ENCODE peak calls at places on chromosome 2, in seven cellular contexts. H, W, B, Z, C, Y and J are unnamed samples.

GRCh38 chr2:58699412-58699811 is 458.3 kb upstream of the FANCL start:
- DNase-seq in H (no peak), W (no peak), B (no peak), Z (no peak), C (no peak), Y (no peak), J (no peak)

GRCh38 chr2:29382486-29382885 is 267.3 kb downstream of the CLIP4 start:
- DNase-seq in H (no peak), W (no peak), B (no peak), Z (no peak), C (no peak), Y (no peak), J (no peak)

GRCh38 chr2:226308981-226309380 is 490.6 kb downstream of the IRS1 start:
- DNase-seq in H (no peak), W (peak; percentile 91), B (peak; percentile 93), Z (peak; percentile 16), C (no peak), Y (no peak), J (no peak)

GRCh38 chr2:20438334-20439192 is 8.3 kb upstream of the RHOB start:
- DNase-seq in H (peak; percentile 57), W (peak; percentile 65), B (peak; percentile 98), Z (peak; percentile 80), C (peak; percentile 87), Y (peak; percentile 91), J (no peak)

GRCh38 chr2:104853926-104854506 is at the start of gene POU3F3:
- DNase-seq in H (peak; percentile 66), W (peak; percentile 30), B (peak; percentile 57), Z (peak; percentile 94), C (no peak), Y (peak; percentile 60), J (peak; percentile 86)

GRCh38 chr2:220417503-220417902 is 790.1 kb downstream of the SLC4A3 start:
- DNase-seq in H (no peak), W (no peak), B (no peak), Z (no peak), C (no peak), Y (no peak), J (no peak)

GRCh38 chr2:1887915-1888314 is 143.6 kb upstream of the PXDN start:
- DNase-seq in H (no peak), W (peak; percentile 8), B (no peak), Z (no peak), C (peak; percentile 47), Y (peak; percentile 41), J (no peak)

GRCh38 chr2:660477-661214 is 16.6 kb downstream of the TMEM18 start:
- DNase-seq in H (no peak), W (no peak), B (no peak), Z (no peak), C (no peak), Y (no peak), J (no peak)

GRCh38 chr2:67824196-67824595 is 238.6 kb downstream of the C1D start:
- DNase-seq in H (no peak), W (peak; percentile 17), B (peak; percentile 55), Z (peak; percentile 78), C (peak; percentile 18), Y (no peak), J (no peak)

GRCh38 chr2:112588611-112589045 is 4.2 kb downstream of the CHCHD5 start:
- DNase-seq in H (no peak), W (no peak), B (no peak), Z (no peak), C (no peak), Y (no peak), J (no peak)

GRCh38 chr2:190362894-190363293 is 19.5 kb downstream of the INPP1 start:
- DNase-seq in H (no peak), W (no peak), B (no peak), Z (no peak), C (no peak), Y (no peak), J (no peak)

GRCh38 chr2:169095631-169096105 is 26.3 kb downstream of the DHRS9 start:
- DNase-seq in H (no peak), W (peak; percentile 78), B (peak; percentile 95), Z (peak; percentile 99), C (peak; percentile 99), Y (peak; percentile 30), J (no peak)

GRCh38 chr2:20599001-20599600 is 51.8 kb downstream of the HS1BP3 start:
- DNase-seq in H (peak; percentile 8), W (no peak), B (no peak), Z (no peak), C (no peak), Y (no peak), J (no peak)

GRCh38 chr2:99725810-99726209 is 236.0 kb upstream of the REV1 start:
- DNase-seq in H (no peak), W (no peak), B (peak; percentile 5), Z (no peak), C (peak; percentile 27), Y (no peak), J (no peak)

GRCh38 chr2:203330434-203330833 is 2.2 kb downstream of the ABI2 start:
- DNase-seq in H (no peak), W (peak; percentile 70), B (peak; percentile 58), Z (peak; percentile 33), C (peak; percentile 19), Y (no peak), J (no peak)

GRCh38 chr2:503288-503999 is 173.8 kb downstream of the TMEM18 start:
- DNase-seq in H (no peak), W (no peak), B (no peak), Z (no peak), C (no peak), Y (no peak), J (no peak)

GRCh38 chr2:241773511-241774418 is 2.9 kb upstream of the GAL3ST2 start:
- DNase-seq in H (peak; percentile 87), W (no peak), B (no peak), Z (no peak), C (no peak), Y (no peak), J (peak; percentile 2)

GRCh38 chr2:144217853-144218633 is 301.9 kb downstream of the ZEB2 start:
- DNase-seq in H (no peak), W (peak; percentile 31), B (peak; percentile 9), Z (peak; percentile 10), C (peak; percentile 21), Y (no peak), J (no peak)

GRCh38 chr2:128687551-128687945 is 368.9 kb upstream of the HS6ST1 start:
- DNase-seq in H (no peak), W (no peak), B (no peak), Z (no peak), C (no peak), Y (no peak), J (no peak)

GRCh38 chr2:381919-382833 is 94.3 kb upstream of the ALKAL2 start:
- DNase-seq in H (no peak), W (no peak), B (no peak), Z (no peak), C (no peak), Y (no peak), J (no peak)

GRCh38 chr2:207632575-207633492 is 7.6 kb upstream of the METTL21A start:
- DNase-seq in H (no peak), W (peak; percentile 55), B (peak; percentile 82), Z (peak; percentile 48), C (peak; percentile 97), Y (peak; percentile 89), J (no peak)

GRCh38 chr2:795245-796041 is 118.2 kb upstream of the TMEM18 start:
- DNase-seq in H (no peak), W (no peak), B (no peak), Z (no peak), C (no peak), Y (no peak), J (no peak)

GRCh38 chr2:73468376-73468775 is 82.7 kb downstream of the ALMS1 start:
- DNase-seq in H (no peak), W (no peak), B (no peak), Z (no peak), C (no peak), Y (no peak), J (no peak)

GRCh38 chr2:226187126-226187525 is 612.5 kb downstream of the IRS1 start:
- DNase-seq in H (no peak), W (peak; percentile 38), B (peak; percentile 11), Z (peak; percentile 55), C (no peak), Y (no peak), J (no peak)

GRCh38 chr2:27263287-27264252 is 723 bp upstream of the SLC30A3 start:
- DNase-seq in H (no peak), W (no peak), B (no peak), Z (no peak), C (no peak), Y (no peak), J (no peak)

GRCh38 chr2:170401187-170401586 is 223.2 kb downstream of the MYO3B start:
- DNase-seq in H (no peak), W (no peak), B (no peak), Z (no peak), C (no peak), Y (no peak), J (no peak)

GRCh38 chr2:170391018-170391417 is 213.1 kb downstream of the MYO3B start:
- DNase-seq in H (no peak), W (no peak), B (no peak), Z (no peak), C (no peak), Y (no peak), J (no peak)

GRCh38 chr2:170394988-170395387 is 217.0 kb downstream of the MYO3B start:
- DNase-seq in H (no peak), W (no peak), B (no peak), Z (no peak), C (peak; percentile 67), Y (peak; percentile 2), J (no peak)

GRCh38 chr2:170393861-170394498 is 216.0 kb downstream of the MYO3B start:
- DNase-seq in H (no peak), W (no peak), B (no peak), Z (no peak), C (no peak), Y (no peak), J (no peak)

GRCh38 chr2:170396799-170397459 is 219.0 kb downstream of the MYO3B start:
- DNase-seq in H (no peak), W (peak; percentile 12), B (peak; percentile 42), Z (peak; percentile 1), C (peak; percentile 63), Y (peak; percentile 19), J (no peak)
- TF ChIP-seq CTCF in H (peak; percentile 12), W (peak; percentile 47), B (peak; percentile 32), Z (peak; percentile 30), C (peak; percentile 80), Y (peak; percentile 53), J (no peak)

GRCh38 chr2:102592601-102593000 is 26.8 kb upstream of the SLC9A2 start:
- DNase-seq in H (peak; percentile 54), W (no peak), B (peak; percentile 17), Z (no peak), C (peak; percentile 56), Y (peak; percentile 6), J (peak; percentile 35)
- TF ChIP-seq CTCF in H (peak; percentile 38), W (peak; percentile 49), B (peak; percentile 56), Z (peak; percentile 54), C (peak; percentile 72), Y (peak; percentile 39), J (peak; percentile 72)

DNA sequence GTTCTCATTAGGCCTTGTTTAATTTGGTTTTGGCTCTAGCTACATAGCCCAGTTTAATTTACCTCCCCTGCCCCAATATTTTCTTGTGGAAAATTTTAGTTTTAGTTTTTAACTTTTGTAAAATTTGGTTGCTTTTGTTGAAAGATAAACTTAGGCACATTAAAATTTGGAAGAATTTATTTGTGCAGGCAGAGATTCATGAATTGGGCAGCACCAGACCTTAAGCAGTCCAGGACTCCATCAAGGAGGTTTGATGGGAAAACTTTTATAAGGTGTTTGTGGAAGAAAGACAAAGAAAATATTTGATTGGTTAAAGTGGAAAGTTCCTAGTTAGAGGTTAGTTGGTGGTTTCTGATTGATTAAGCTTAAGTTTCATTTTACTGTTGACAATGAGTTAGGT is 16.4 kb upstream of the PNPT1 start:
- DNase-seq in H (no peak), W (no peak), B (no peak), Z (no peak), C (no peak), Y (no peak), J (no peak)
- TF ChIP-seq CTCF in H (no peak), W (no peak), B (no peak), Z (no peak), C (no peak), Y (no peak), J (no peak)

GRCh38 chr2:65382323-65382722 is 50.1 kb downstream of the SPRED2 start:
- DNase-seq in H (no peak), W (peak; percentile 33), B (no peak), Z (peak; percentile 44), C (no peak), Y (no peak), J (no peak)
- TF ChIP-seq CTCF in H (no peak), W (peak; percentile 7), B (no peak), Z (no peak), C (no peak), Y (no peak), J (no peak)